ENCODE peak calls at places on chromosomes 13 and 19, in ten cellular contexts. K, M, B, R, D, J, W, F, Q and X are unnamed samples.

GRCh38 chr19:48506138-48506733 is 5.4 kb downstream of the LMTK3 start:
- DNase-seq in Q (no peak), K (peak; percentile 78), D (no peak), R (peak; percentile 47), F (no peak), M (no peak), B (peak; percentile 14), W (peak; percentile 33), J (no peak), X (peak; percentile 48)

GRCh38 chr13:114043421-114044053 is 69.7 kb upstream of the C13orf46 start:
- DNase-seq in M (peak; percentile 55), D (no peak), Q (no peak), J (no peak), K (peak; percentile 94), B (peak; percentile 69), R (peak; percentile 93), F (peak; percentile 71), W (peak; percentile 64), X (peak; percentile 52)

GRCh38 chr19:43667524-43668405 is 2.2 kb downstream of the PLAUR start:
- DNase-seq in F (peak; percentile 19), W (no peak), K (no peak), D (peak; percentile 74), Q (no peak), B (peak; percentile 78), R (peak; percentile 35), M (peak; percentile 11), J (peak; percentile 98), X (no peak)

GRCh38 chr13:53142301-53142700 is 113.7 kb downstream of the OLFM4 start:
- DNase-seq in M (no peak), R (peak; percentile 26), F (no peak), B (no peak), K (no peak), Q (no peak), W (no peak), D (no peak), J (no peak), X (no peak)

GRCh38 chr19:38691938-38692457 is 44.5 kb downstream of the ACTN4 start:
- DNase-seq in F (no peak), Q (no peak), W (peak; percentile 93), M (no peak), B (no peak), K (no peak), R (peak; percentile 98), J (no peak), D (no peak), X (no peak)

GRCh38 chr13:112453207-112453829 is 77.2 kb downstream of the SPACA7 start:
- DNase-seq in R (no peak), Q (no peak), F (no peak), W (no peak), K (no peak), M (no peak), B (no peak), J (no peak), D (no peak), X (no peak)

GRCh38 chr19:12939908-12940533 is 1.6 kb downstream of the CALR start:
- DNase-seq in K (no peak), J (no peak), Q (no peak), R (no peak), B (no peak), D (no peak), M (no peak), W (no peak), F (no peak), X (no peak)

GRCh38 chr19:40674291-40674690 is 16.2 kb downstream of the NUMBL start:
- DNase-seq in M (no peak), B (no peak), R (peak; percentile 53), K (no peak), D (no peak), W (peak; percentile 45), J (no peak), F (no peak), Q (no peak), X (no peak)

GRCh38 chr19:1168877-1169791 is 4.9 kb downstream of the SBNO2 start:
- DNase-seq in Q (no peak), K (peak; percentile 58), B (no peak), F (no peak), M (no peak), W (peak; percentile 54), J (no peak), D (no peak), R (peak; percentile 77), X (peak; percentile 50)

GRCh38 chr19:53977429-53977990 is 13.9 kb upstream of the CACNG6 start:
- DNase-seq in W (peak; percentile 80), M (peak; percentile 75), Q (peak; percentile 30), B (peak; percentile 70), J (peak; percentile 69), F (peak; percentile 61), R (peak; percentile 89), K (peak; percentile 97), D (no peak), X (peak; percentile 71)

GRCh38 chr13:90594694-90595093 is 752.8 kb upstream of the MIR17HG start:
- DNase-seq in W (peak; percentile 33), Q (no peak), F (no peak), D (no peak), R (peak; percentile 94), J (no peak), K (peak; percentile 60), B (no peak), M (no peak), X (no peak)

GRCh38 chr19:2113436-2114211 is 16.9 kb downstream of the IZUMO4 start:
- DNase-seq in D (no peak), M (no peak), B (no peak), R (peak; percentile 22), J (no peak), W (peak; percentile 32), F (no peak), K (no peak), Q (no peak), X (no peak)

GRCh38 chr19:47618771-47619170 is 9.8 kb downstream of the BICRA start:
- DNase-seq in D (no peak), Q (no peak), R (no peak), M (no peak), F (peak; percentile 83), J (no peak), B (peak; percentile 54), W (peak; percentile 56), K (no peak), X (no peak)